ENCODE peak calls at places on chromosomes 2 and 18, in five cellular contexts. R, N, W, X and A are unnamed samples.

GRCh38 chr2:182715896-182716664 is at the start of gene DNAJC10:
- DNase-seq in X (peak; percentile 97), N (peak; percentile 86), R (peak; percentile 94), W (peak; percentile 94), A (peak; percentile 83)

GRCh38 chr18:57243624-57244179 is 96.8 kb downstream of the BOD1L2 start:
- DNase-seq in X (no peak), R (no peak), N (no peak), W (no peak), A (no peak)

GRCh38 chr2:71801969-71802368 is 345.7 kb downstream of the CYP26B1 start:
- DNase-seq in R (peak; percentile 67), N (peak; percentile 7), X (no peak), W (peak; percentile 66), A (peak; percentile 40)

GRCh38 chr18:22057908-22058527 is 111.4 kb upstream of the GATA6 start:
- DNase-seq in X (no peak), R (no peak), N (no peak), W (no peak), A (no peak)

GRCh38 chr18:79628416-79629248 is 51.0 kb upstream of the CTDP1 start:
- DNase-seq in X (no peak), W (no peak), R (peak; percentile 19), N (no peak), A (no peak)

GRCh38 chr2:181554511-181554910 is 97.3 kb downstream of the ITGA4 start:
- DNase-seq in N (no peak), R (no peak), W (no peak), X (no peak), A (no peak)

GRCh38 chr18:43158381-43158780 is 42.9 kb upstream of the RIT2 start:
- DNase-seq in X (no peak), R (no peak), W (no peak), N (no peak), A (no peak)

GRCh38 chr2:233990261-233990798 is 60.2 kb upstream of the SPP2 start:
- DNase-seq in W (no peak), N (peak; percentile 55), X (no peak), R (no peak), A (no peak)

GRCh38 chr18:8969639-8970378 is 132.7 kb upstream of the NDUFV2 start:
- DNase-seq in W (no peak), N (no peak), X (no peak), R (no peak), A (no peak)

GRCh38 chr18:32899819-32900218 is 127.0 kb upstream of the KLHL14 start:
- DNase-seq in R (no peak), W (no peak), X (no peak), N (no peak), A (no peak)
- TF ChIP-seq CTCF in R (no peak), W (no peak), X (peak; percentile 6), N (no peak), A (no peak)

DNA sequence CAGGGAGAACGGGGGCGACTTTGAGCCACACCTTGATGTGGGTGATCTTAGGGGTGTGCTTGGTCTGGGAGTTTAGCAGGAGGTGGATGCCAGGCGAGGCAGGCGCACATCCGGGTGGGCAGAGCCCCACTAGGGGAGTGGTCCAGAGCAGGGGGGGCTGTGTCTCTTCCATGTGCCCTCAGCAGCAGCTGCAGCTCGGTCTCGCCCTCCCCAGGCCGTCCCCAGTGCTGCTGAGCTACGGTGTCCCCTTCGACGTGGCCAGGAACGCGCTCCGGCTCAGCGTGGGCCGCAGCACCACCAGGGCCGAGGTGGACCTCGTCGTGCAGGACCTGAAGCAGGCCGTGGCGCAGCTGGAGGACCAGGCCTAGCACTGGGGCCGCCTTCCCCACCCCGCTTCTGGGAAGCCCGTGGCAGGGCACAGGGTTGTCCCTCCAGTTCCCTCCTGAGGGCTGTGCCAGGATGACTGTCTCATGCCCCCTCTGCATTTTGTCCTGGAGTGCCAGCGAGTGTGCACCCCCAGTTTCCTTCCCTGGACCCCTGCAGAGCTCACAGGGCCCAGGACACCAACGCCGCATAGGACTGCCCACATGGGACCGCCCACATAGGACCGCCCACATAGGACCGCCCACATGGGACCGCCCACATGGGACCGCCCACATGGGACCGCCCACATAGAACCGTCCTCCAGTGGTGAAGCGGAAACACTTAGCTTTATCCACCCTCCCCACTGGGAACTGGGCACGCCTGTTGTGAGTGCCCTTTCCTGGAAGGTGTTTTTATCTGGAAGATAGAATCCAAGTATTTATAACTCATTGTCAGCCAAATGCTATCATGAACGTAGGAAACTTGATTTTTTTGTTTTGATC is 1.9 kb upstream of the ESPNL start:
- DNase-seq in R (no peak), N (peak; percentile 97), X (peak; percentile 76), W (peak; percentile 55), A (no peak)
- TF ChIP-seq CTCF in R (no peak), N (no peak), X (no peak), W (no peak), A (no peak)

GRCh38 chr2:9102861-9103662 is 99.6 kb upstream of the MBOAT2 start:
- DNase-seq in X (no peak), W (no peak), R (no peak), N (no peak), A (no peak)
- TF ChIP-seq CTCF in X (no peak), W (no peak), R (no peak), N (no peak), A (no peak)

GRCh38 chr2:82278409-82278808 is 1973.9 kb upstream of the LRRTM1 start:
- DNase-seq in X (no peak), W (no peak), N (no peak), R (no peak), A (no peak)

GRCh38 chr2:82283075-82283474 is 1978.5 kb upstream of the LRRTM1 start:
- DNase-seq in X (no peak), R (no peak), W (no peak), N (no peak), A (no peak)

DNA sequence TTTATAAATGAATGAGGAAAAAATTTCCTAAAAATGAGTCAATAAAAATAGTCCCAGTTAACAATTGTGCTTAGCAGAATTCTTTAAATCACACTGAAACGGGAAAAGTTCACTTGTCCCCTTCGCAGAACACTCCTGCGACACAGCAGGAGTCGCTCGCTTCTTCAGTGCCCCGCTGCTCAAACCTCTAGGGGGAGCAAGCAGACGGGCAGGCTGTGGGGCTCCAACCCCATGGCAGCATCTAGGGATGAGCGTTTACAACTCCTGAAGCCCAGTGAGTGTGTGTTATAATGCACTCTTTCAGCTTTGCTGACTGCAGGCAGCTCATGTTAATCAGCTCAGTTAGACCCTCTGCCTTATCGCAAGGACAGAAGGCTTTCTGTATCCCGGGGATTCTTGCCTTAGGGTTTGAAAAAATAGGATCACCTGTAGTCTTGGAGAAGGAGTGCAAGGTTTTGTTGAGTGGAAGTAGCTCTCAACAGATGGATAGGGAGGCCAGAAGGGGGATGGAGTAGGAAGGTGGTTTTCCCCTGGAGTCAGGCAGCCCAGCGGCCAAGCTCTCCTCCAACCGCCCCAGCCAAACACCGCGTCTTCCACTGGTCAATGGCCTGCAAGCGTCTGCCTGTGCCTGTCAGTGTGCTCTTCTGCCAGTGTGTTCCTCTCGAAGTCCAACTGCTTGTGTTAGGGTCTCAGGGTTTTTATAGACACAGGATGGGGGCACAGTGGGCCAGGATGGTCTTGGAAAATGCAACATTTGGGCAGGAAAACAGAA is 1977.7 kb upstream of the LRRTM1 start:
- DNase-seq in W (peak; percentile 12), X (no peak), R (no peak), N (no peak), A (no peak)
- TF ChIP-seq CTCF in W (peak; percentile 28), X (no peak), R (no peak), N (no peak), A (peak; percentile 37)

GRCh38 chr2:9570182-9571060 is 14.8 kb upstream of the ADAM17 start:
- DNase-seq in N (no peak), X (no peak), W (no peak), R (no peak), A (no peak)
- TF ChIP-seq CTCF in N (no peak), X (peak; percentile 25), W (no peak), R (no peak), A (no peak)

GRCh38 chr18:47399475-47399874 is 148.0 kb upstream of the SKOR2 start:
- DNase-seq in N (no peak), X (no peak), W (no peak), R (no peak), A (no peak)

DNA sequence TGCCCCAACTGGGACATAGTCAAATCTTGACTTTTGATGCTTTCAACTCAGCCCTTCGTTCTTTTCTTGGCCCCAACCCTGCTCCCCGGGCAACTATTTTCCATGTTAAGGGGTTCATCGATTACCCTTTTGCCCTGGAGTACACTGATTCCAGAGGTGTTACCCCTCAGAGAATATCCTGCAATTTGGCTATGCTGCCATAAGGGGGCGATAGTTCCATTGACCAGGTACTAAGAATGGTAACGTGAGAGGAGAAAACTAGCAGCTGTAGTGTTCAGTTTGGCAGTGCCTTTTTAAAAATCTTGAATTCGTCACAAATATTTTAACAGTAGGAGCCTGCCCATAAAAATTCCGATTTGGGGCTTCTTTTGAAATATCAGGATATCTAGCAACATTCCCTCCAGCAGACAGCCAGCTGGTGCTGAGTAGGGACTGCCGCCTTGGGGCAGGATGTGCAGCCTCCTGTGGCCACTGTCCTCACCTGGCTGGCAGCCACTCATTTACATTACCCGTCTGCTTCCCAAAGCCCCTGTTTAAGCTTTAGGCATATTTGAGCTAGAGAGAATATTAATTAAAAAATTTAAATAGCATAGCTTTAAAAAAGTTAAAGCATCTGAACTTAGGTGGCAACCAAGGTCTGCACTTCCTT is 146.3 kb upstream of the SKOR2 start:
- DNase-seq in N (peak; percentile 46), X (no peak), W (peak; percentile 36), R (no peak), A (no peak)
- TF ChIP-seq CTCF in N (peak; percentile 54), X (peak; percentile 11), W (peak; percentile 41), R (no peak), A (peak; percentile 56)

DNA sequence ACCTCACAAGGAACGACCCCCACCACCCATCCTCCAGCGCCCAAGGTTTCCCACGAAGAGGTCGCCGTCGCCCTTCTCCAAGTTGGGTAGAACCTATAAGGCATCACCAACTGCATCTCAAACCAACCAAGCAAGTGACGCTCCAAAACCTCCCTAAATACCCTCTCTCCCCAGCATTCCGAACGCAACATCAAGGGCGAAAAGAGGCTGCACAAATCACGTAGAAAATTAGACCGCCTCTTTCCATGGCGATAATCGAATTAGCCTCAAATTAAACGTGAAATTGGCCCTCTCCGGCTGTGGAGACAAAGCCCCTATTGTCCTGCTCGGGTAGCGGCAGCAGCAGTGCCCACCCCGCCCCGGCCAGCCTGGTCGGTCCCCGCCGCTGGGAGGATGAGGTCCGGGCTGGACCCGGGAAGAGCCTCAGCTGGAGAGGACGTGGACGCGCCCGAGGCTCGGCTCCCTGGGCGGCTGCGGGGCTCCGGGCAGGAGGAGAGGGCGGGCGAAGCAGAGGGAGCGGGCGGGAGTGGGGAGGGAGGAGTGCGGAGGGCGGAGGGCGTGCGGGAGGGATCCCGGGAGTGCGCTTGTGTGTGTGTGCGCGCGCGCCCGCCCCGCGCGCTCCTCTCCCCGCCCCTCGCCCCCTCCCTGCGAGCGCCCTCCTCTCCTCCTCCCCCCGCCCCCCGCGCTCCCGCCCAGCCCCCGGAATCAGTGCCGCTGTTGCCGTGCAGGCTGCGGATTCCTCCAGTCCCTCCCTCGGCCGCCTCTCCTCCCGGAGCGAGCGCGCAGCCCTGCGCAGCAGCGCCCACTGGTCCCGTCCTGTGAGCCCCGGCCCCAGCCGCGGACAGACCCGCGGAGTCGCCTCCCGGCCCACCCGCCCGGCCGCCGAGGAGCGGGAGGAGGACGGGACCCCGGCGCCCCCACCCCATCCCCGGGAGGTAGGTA is at the start of gene SPTBN1:
- DNase-seq in R (peak; percentile 89), N (no peak), X (peak; percentile 94), W (peak; percentile 90), A (peak; percentile 81)
- TF ChIP-seq CTCF in R (no peak), N (no peak), X (no peak), W (no peak), A (no peak)

GRCh38 chr2:74142340-74142739 is 5.4 kb downstream of the BOLA3 start:
- DNase-seq in N (no peak), W (no peak), X (peak; percentile 23), R (no peak), A (no peak)

GRCh38 chr2:74137651-74138050 is 10.1 kb downstream of the BOLA3 start:
- DNase-seq in N (no peak), X (peak; percentile 72), W (no peak), R (no peak), A (no peak)

GRCh38 chr2:74138219-74138951 is 9.3 kb downstream of the BOLA3 start:
- DNase-seq in R (no peak), W (no peak), X (peak; percentile 80), N (no peak), A (no peak)

GRCh38 chr2:74138952-74139323 is 8.8 kb downstream of the BOLA3 start:
- DNase-seq in R (no peak), X (peak; percentile 84), N (no peak), W (no peak), A (no peak)
- TF ChIP-seq CTCF in R (no peak), X (no peak), N (no peak), W (peak; percentile 33), A (peak; percentile 27)